ENCODE peak calls at places on chromosomes 5 and 9, in four cellular contexts. D, E, I and J are unnamed samples.
A peak's percentile ranks its signal among the peaks of the same experiment; 100 is the strongest.

GRCh38 chr9:125277411-125277810 is 15.8 kb downstream of the GAPVD1 start:
- DNase-seq in D (no peak), E (no peak), I (no peak), J (no peak)

GRCh38 chr5:13278148-13278547 is 666.3 kb downstream of the DNAH5 start:
- DNase-seq in D (no peak), E (no peak), I (no peak), J (no peak)

GRCh38 chr5:151250346-151251000 is 2.5 kb upstream of the GM2A start:
- DNase-seq in D (no peak), E (no peak), I (no peak), J (no peak)

GRCh38 chr5:148910686-148911361 is 84.4 kb downstream of the ADRB2 start:
- DNase-seq in D (no peak), E (no peak), I (peak; percentile 52), J (no peak)

GRCh38 chr5:68217476-68217984 is 2.0 kb downstream of the PIK3R1 start:
- DNase-seq in D (no peak), E (no peak), I (no peak), J (peak; percentile 59)

GRCh38 chr5:64165160-64165499 is 513 bp upstream of the RNF180 start:
- DNase-seq in D (no peak), E (no peak), I (no peak), J (no peak)

GRCh38 chr9:123397975-123398374 is 42.0 kb downstream of the CRB2 start:
- DNase-seq in D (no peak), E (no peak), I (no peak), J (no peak)

GRCh38 chr9:37302277-37302676 is 120.2 kb upstream of the GRHPR start:
- DNase-seq in D (no peak), E (peak; percentile 65), I (peak; percentile 59), J (peak; percentile 9)

GRCh38 chr5:68099327-68099726 is 116.2 kb upstream of the PIK3R1 start:
- DNase-seq in D (no peak), E (no peak), I (no peak), J (no peak)

GRCh38 chr5:150073086-150073625 is 13.2 kb downstream of the CSF1R start:
- DNase-seq in D (no peak), E (no peak), I (no peak), J (no peak)

GRCh38 chr5:148511832-148512347 is 128.1 kb downstream of the FBXO38 start:
- DNase-seq in D (no peak), E (no peak), I (no peak), J (no peak)

GRCh38 chr5:122332589-122333555 is 20.8 kb downstream of the SNCAIP start:
- DNase-seq in D (no peak), E (no peak), I (no peak), J (no peak)

GRCh38 chr5:107680099-107680498 is 9.4 kb upstream of the EFNA5 start:
- DNase-seq in D (no peak), E (no peak), I (no peak), J (no peak)

GRCh38 chr9:94937214-94937903 is 210.9 kb downstream of the AOPEP start:
- DNase-seq in D (no peak), E (peak; percentile 6), I (peak; percentile 25), J (peak; percentile 76)

GRCh38 chr9:96513622-96514021 is 63.7 kb downstream of the HABP4 start:
- DNase-seq in D (no peak), E (no peak), I (no peak), J (no peak)

GRCh38 chr5:160036243-160036642 is 27.3 kb downstream of the TTC1 start:
- DNase-seq in D (no peak), E (no peak), I (no peak), J (no peak)

GRCh38 chr5:10719965-10720364 is 41.1 kb downstream of the DAP start:
- DNase-seq in D (no peak), E (no peak), I (peak; percentile 48), J (no peak)

GRCh38 chr5:119301947-119302346 is 53.9 kb upstream of the TNFAIP8 start:
- DNase-seq in D (no peak), E (no peak), I (no peak), J (no peak)

GRCh38 chr5:94857119-94857518 is 238.7 kb downstream of the SLF1 start:
- DNase-seq in D (no peak), E (no peak), I (no peak), J (no peak)

GRCh38 chr9:89606049-89606481 is 1.3 kb downstream of the GADD45G start:
- DNase-seq in D (peak; percentile 85), E (peak; percentile 52), I (peak; percentile 45), J (peak; percentile 88)

GRCh38 chr5:102152906-102153787 is 142.9 kb downstream of the SLCO4C1 start:
- DNase-seq in D (no peak), E (peak; percentile 12), I (peak; percentile 48), J (peak; percentile 8)

GRCh38 chr5:15021286-15022046 is 149.9 kb upstream of the ANKH start:
- DNase-seq in D (no peak), E (no peak), I (no peak), J (no peak)

GRCh38 chr5:143641549-143641955 is 170.4 kb upstream of the HMHB1 start:
- DNase-seq in D (no peak), E (no peak), I (no peak), J (no peak)

GRCh38 chr5:172686539-172687390 is 45.7 kb downstream of the NEURL1B start:
- DNase-seq in D (peak; percentile 40), E (no peak), I (no peak), J (no peak)

GRCh38 chr5:57825026-57825683 is 342.5 kb upstream of the ACTBL2 start:
- DNase-seq in D (no peak), E (no peak), I (no peak), J (no peak)

GRCh38 chr5:39578887-39579497 is 154.2 kb upstream of the DAB2 start:
- DNase-seq in D (no peak), E (no peak), I (peak; percentile 15), J (peak; percentile 3)

GRCh38 chr5:58459276-58459859 is 518 bp downstream of the PLK2 start:
- DNase-seq in D (no peak), E (no peak), I (peak; percentile 47), J (peak; percentile 32)

GRCh38 chr5:124057161-124057814 is 545.3 kb downstream of the CSNK1G3 start:
- DNase-seq in D (no peak), E (peak; percentile 80), I (peak; percentile 97), J (no peak)

GRCh38 chr9:127504887-127505251 is 53.6 kb downstream of the LRSAM1 start:
- DNase-seq in D (no peak), E (no peak), I (no peak), J (no peak)

GRCh38 chr5:1000329-1000728 is 8.3 kb upstream of the NKD2 start:
- DNase-seq in D (no peak), E (no peak), I (no peak), J (no peak)

GRCh38 chr5:59757442-59757841 is 136.1 kb downstream of the PDE4D start:
- DNase-seq in D (no peak), E (no peak), I (no peak), J (no peak)

GRCh38 chr5:168270446-168270845 is 21.0 kb upstream of the WWC1 start:
- DNase-seq in D (no peak), E (no peak), I (no peak), J (no peak)